ENCODE peak calls at places on chromosomes 7 and 10, in four cellular contexts. S, D, B and I are unnamed samples.

GRCh38 chr7:18175801-18176450 is 148.3 kb upstream of the PRPS1L1 start:
- DNase-seq in S (no peak), B (no peak), D (no peak), I (no peak)

GRCh38 chr7:2278026-2278425 is 36.0 kb downstream of the NUDT1 start:
- DNase-seq in B (no peak), D (no peak), S (peak; percentile 65), I (no peak)

GRCh38 chr10:120972259-120972658 is 121.1 kb downstream of the WDR11 start:
- DNase-seq in B (no peak), S (no peak), D (no peak), I (no peak)

GRCh38 chr7:39892361-39892760 is 57.7 kb upstream of the CDK13 start:
- DNase-seq in S (no peak), D (no peak), B (no peak), I (no peak)

GRCh38 chr10:71260622-71261325 is 48.4 kb downstream of the UNC5B start:
- DNase-seq in B (no peak), D (no peak), S (peak; percentile 73), I (no peak)

GRCh38 chr7:143433759-143434158 is 9.5 kb upstream of the TAS2R60 start:
- DNase-seq in D (no peak), B (no peak), S (no peak), I (no peak)

GRCh38 chr10:73039635-73040034 is 57.0 kb downstream of the P4HA1 start:
- DNase-seq in S (no peak), D (no peak), B (no peak), I (peak; percentile 49)

GRCh38 chr10:127577376-127577775 is 28.3 kb downstream of the NPS start:
- DNase-seq in D (no peak), S (no peak), B (no peak), I (peak; percentile 1)

GRCh38 chr10:59896186-59896585 is 10.2 kb downstream of the CCDC6 start:
- DNase-seq in D (no peak), B (peak; percentile 79), S (no peak), I (no peak)

GRCh38 chr10:3336673-3337293 is 164.2 kb upstream of the PITRM1 start:
- DNase-seq in S (no peak), B (no peak), D (no peak), I (no peak)

GRCh38 chr10:93437946-93438795 is 44.0 kb downstream of the MYOF start:
- DNase-seq in B (no peak), D (no peak), S (no peak), I (no peak)

GRCh38 chr10:101817542-101818118 is 614 bp downstream of the OGA start:
- DNase-seq in D (peak; percentile 88), B (peak; percentile 95), S (peak; percentile 97), I (peak; percentile 82)

GRCh38 chr10:76433161-76434005 is 1002.0 kb downstream of the LRMDA start:
- DNase-seq in D (no peak), B (no peak), S (no peak), I (no peak)

GRCh38 chr10:1299041-1299726 is 243.0 kb downstream of the WDR37 start:
- DNase-seq in D (no peak), S (no peak), B (no peak), I (no peak)

GRCh38 chr10:71677261-71677660 is 42.3 kb downstream of the C10orf105 start:
- DNase-seq in B (no peak), S (no peak), D (no peak), I (no peak)

GRCh38 chr7:108592633-108593277 is 23.1 kb downstream of the DNAJB9 start:
- DNase-seq in D (no peak), B (no peak), S (no peak), I (no peak)

GRCh38 chr7:55132890-55133551 is 114.2 kb downstream of the EGFR start:
- DNase-seq in B (no peak), D (peak; percentile 80), S (no peak), I (peak; percentile 89)

GRCh38 chr7:15972767-15973362 is 286.4 kb upstream of the MEOX2 start:
- DNase-seq in D (peak; percentile 20), B (no peak), S (no peak), I (no peak)

GRCh38 chr10:51607436-51607835 is 92.0 kb downstream of the CSTF2T start:
- DNase-seq in D (no peak), B (no peak), S (no peak), I (no peak)

GRCh38 chr7:151209588-151209987 is 700 bp downstream of the H2BK1 start:
- DNase-seq in D (no peak), S (no peak), B (no peak), I (no peak)

GRCh38 chr7:72292118-72292517 is 120.0 kb downstream of the CALN1 start:
- DNase-seq in D (no peak), B (no peak), S (no peak), I (no peak)
- TF ChIP-seq CTCF in D (no peak), B (no peak), S (no peak), I (no peak)

DNA sequence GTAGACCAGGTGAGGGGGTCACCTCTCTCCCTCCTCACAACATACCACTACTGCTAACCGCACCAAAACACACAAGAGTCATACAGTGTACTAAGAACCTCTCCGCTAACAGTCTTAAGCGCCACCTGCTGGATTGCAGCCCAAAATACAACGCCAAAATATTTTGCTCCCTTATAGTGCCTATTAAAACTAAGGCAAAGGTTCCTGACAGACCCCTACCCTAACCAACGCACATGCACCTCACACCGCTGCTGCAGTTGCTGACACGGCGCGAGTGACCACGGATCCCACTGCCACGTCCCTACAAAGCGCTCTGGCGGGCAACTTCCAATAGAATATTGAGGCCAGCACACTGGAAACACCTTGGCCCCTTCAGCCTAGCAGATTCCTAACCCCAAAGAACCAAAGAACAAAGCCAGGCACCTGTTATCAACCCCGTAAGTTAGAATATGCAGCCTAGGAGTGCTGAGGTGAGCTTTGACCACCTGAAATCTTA is 563.6 kb upstream of the SEMA3D start:
- DNase-seq in S (no peak), B (peak; percentile 28), D (peak; percentile 13), I (no peak)
- TF ChIP-seq CTCF in S (peak; percentile 59), B (peak; percentile 30), D (peak; percentile 42), I (peak; percentile 67)

DNA sequence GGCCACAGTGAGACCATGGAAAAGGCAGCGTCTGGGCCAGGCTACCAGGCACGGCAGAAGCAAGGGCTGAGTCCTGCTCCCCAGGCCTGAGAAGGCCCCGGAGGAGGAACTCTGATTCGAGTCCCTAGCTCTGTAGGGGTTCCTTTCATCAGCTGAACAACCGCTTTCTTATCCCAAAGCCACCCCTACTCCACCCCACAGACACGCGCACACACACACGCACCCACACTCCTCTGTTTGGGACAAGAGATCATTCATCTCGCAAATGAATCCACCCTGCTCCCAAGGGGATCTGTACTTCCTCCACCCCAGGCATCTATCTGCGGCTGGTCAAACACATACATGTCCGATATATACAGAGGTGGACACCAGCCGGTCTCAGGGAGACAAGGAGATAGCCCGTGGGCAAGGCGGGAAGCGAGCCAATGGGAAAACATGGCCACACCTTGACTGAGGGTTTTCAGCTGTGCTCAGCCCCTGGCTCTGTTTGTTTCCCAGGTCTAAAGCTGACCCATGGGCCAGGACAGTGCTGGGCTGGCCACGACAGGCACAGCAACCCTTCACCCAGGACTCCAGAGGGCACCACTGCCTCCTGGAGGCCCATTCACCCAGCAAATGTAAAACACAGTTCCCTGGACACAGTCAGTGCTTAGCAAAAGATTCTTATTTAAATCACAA is 7.3 kb downstream of the ZCCHC24 start:
- DNase-seq in D (no peak), B (no peak), S (no peak), I (no peak)
- TF ChIP-seq CTCF in D (no peak), B (no peak), S (peak; percentile 2), I (peak; percentile 11)

GRCh38 chr7:37918526-37918925 is 1.9 kb upstream of the SFRP4 start:
- DNase-seq in D (no peak), B (no peak), S (no peak), I (no peak)
- TF ChIP-seq CTCF in D (no peak), B (no peak), S (no peak), I (no peak)

DNA sequence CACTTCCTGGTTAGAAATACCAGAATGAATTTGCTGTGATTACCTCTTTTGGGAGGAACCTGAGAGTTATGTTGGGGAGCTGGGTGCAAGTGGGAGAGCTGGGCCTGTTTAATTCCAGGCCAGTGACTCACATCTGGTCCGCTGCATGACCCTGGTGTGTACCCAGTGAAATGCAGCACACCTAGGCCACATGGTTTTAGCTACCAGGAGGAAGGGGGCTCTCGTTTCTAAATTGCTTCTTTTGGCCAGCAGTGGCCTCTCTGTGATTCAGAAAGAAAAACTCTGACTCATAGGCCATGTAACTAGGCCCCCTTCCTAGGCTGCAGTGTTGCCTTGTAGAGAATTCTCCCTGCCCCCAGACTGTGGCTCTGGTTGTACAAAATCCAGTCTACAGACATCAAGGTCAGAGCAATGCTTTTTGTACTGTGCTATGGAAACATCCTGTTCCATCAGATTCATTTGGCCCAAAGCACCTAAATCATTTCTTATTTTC is 6.7 kb downstream of the AGFG2 start:
- DNase-seq in B (no peak), D (peak; percentile 91), S (peak; percentile 86), I (peak; percentile 41)
- TF ChIP-seq CTCF in B (no peak), D (no peak), S (no peak), I (no peak)

DNA sequence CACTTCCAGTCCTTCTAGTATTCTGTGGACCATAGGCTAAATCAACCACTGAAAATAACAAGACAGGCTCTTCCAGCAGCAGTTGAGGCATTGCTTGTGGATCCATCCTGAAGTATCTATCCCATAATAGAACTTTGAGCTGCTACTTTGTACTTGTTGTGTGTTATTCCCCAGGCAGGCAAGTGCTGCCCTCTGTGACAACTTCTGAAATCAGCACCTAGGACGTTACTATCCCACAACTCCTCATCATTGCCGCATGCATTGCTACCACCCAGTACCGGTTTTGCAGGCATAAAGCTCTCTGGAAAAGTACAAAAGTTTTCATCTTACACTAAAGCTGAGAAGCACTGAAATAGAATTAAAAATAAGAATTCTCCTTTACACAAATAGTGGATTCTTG is 145.3 kb downstream of the HTR7 start:
- DNase-seq in B (no peak), D (no peak), S (no peak), I (no peak)
- TF ChIP-seq CTCF in B (no peak), D (no peak), S (no peak), I (no peak)

DNA sequence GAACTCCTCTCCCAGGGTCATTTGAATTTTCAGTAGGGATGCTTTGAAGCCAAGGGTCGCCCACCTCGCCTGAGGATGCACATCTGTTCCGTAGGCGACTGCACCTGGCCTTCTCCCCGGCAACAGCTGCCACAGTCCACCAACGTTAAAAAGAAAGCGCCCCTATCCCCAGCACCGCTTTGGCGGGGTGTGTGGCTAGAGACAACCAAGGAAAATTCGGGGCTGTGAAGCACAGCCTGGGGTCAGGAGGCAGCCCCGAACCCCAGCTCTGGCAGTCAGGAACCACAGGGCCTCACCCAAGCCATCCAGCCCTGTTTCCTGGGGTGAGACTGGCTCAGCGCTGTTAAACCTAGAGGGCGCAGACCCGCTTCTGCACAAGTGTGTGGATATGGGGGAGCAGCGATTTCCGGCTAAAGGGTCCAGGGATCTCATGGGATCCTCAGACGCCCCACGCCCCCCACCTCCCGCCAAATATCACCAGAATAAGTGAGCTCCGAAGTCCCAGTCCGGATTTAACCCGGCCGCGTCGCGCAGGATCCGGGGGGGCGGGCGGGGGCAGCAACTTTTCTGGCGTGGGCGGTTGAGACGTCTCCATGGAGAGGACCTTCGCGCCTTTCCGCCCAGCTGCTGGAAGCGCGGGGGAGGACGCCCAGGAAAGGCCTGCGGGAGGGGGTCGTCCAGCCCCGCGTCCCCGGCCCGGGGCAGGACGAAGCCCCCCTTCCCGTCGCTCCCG is 821 bp downstream of the ZC3HAV1L start:
- DNase-seq in S (no peak), D (peak; percentile 45), B (peak; percentile 49), I (no peak)
- TF ChIP-seq CTCF in S (no peak), D (no peak), B (no peak), I (peak; percentile 7)

GRCh38 chr7:29825750-29826529 is 19.6 kb downstream of the WIPF3 start:
- DNase-seq in D (no peak), S (no peak), B (no peak), I (no peak)
- TF ChIP-seq CTCF in D (no peak), S (no peak), B (no peak), I (no peak)